ENCODE peak calls at places on chromosomes 16 and 17, in seven cellular contexts. X is lower leg skin, C is PC-9, U is IMR-90, Z is kidney glomerular epithelial cell, N is T-helper 17 cell, O is brain microvascular endothelial cell. Y is an unnamed sample.

GRCh38 chr16:87897563-87898505 is 28.5 kb upstream of the SLC7A5 start:
- DNase-seq in X (no peak), C (no peak), U (no peak), Z (no peak), N (no peak), O (no peak), Y (no peak)

GRCh38 chr17:65515959-65516948 is 45.2 kb downstream of the AXIN2 start:
- DNase-seq in X (no peak), C (no peak), U (peak; percentile 66), Z (no peak), N (no peak), O (no peak), Y (no peak)

GRCh38 chr17:78013683-78014467 is 55.4 kb downstream of the TNRC6C start:
- DNase-seq in X (peak; percentile 56), C (peak; percentile 37), U (peak; percentile 77), Z (peak; percentile 17), N (no peak), O (peak; percentile 65), Y (peak; percentile 50)

GRCh38 chr16:88803264-88803987 is at the start of gene CDT1:
- DNase-seq in X (peak; percentile 70), C (no peak), U (peak; percentile 69), Z (peak; percentile 32), N (peak; percentile 90), O (peak; percentile 22), Y (peak; percentile 86)

GRCh38 chr17:64202683-64203430 is 60.2 kb downstream of the TEX2 start:
- DNase-seq in X (no peak), C (peak; percentile 84), U (peak; percentile 82), Z (peak; percentile 59), N (no peak), O (peak; percentile 90), Y (no peak)

GRCh38 chr16:56102159-56102798 is 89.0 kb upstream of the GNAO1 start:
- DNase-seq in X (no peak), C (no peak), U (no peak), Z (no peak), N (no peak), O (no peak), Y (no peak)

GRCh38 chr17:70060415-70060814 is 14.6 kb upstream of the KCNJ16 start:
- DNase-seq in X (no peak), C (no peak), U (peak; percentile 45), Z (no peak), N (no peak), O (no peak), Y (no peak)

GRCh38 chr17:83186226-83186625 is 106.8 kb downstream of the METRNL start:
- DNase-seq in X (peak; percentile 12), C (no peak), U (no peak), Z (no peak), N (no peak), O (no peak), Y (no peak)

GRCh38 chr16:85398050-85398451 is 215.1 kb upstream of the GSE1 start:
- DNase-seq in X (no peak), C (no peak), U (no peak), Z (no peak), N (no peak), O (no peak), Y (no peak)

GRCh38 chr17:82664701-82665182 is 16.5 kb upstream of the WDR45B start:
- DNase-seq in X (no peak), C (no peak), U (no peak), Z (no peak), N (no peak), O (no peak), Y (no peak)

GRCh38 chr16:89949756-89950155 is 1.2 kb downstream of the DEF8 start:
- DNase-seq in X (no peak), C (no peak), U (no peak), Z (no peak), N (no peak), O (no peak), Y (no peak)

GRCh38 chr17:31736855-31737625 is 122.0 kb downstream of the COPRS start:
- DNase-seq in X (no peak), C (no peak), U (no peak), Z (no peak), N (no peak), O (no peak), Y (no peak)

GRCh38 chr17:47277921-47278320 is 24.3 kb downstream of the ITGB3 start:
- DNase-seq in X (no peak), C (no peak), U (peak; percentile 65), Z (no peak), N (no peak), O (no peak), Y (no peak)

GRCh38 chr16:66007717-66008116 is 358.8 kb upstream of the CDH5 start:
- DNase-seq in X (no peak), C (no peak), U (peak; percentile 93), Z (no peak), N (no peak), O (peak; percentile 91), Y (no peak)

GRCh38 chr16:9206156-9206555 is 114.7 kb downstream of the HAPSTR1 start:
- DNase-seq in X (no peak), C (no peak), U (no peak), Z (no peak), N (no peak), O (no peak), Y (no peak)

GRCh38 chr17:43543771-43544575 is 2.2 kb downstream of the ETV4 start:
- DNase-seq in X (no peak), C (peak; percentile 49), U (no peak), Z (no peak), N (no peak), O (no peak), Y (no peak)

GRCh38 chr17:74160656-74161500 is 42.6 kb upstream of the RPL38 start:
- DNase-seq in X (no peak), C (no peak), U (no peak), Z (no peak), N (no peak), O (no peak), Y (no peak)

GRCh38 chr17:12959441-12959840 is 58.4 kb downstream of the ELAC2 start:
- DNase-seq in X (no peak), C (no peak), U (peak; percentile 69), Z (peak; percentile 88), N (no peak), O (peak; percentile 27), Y (no peak)

GRCh38 chr17:68449021-68449739 is 8.1 kb downstream of the WIPI1 start:
- DNase-seq in X (no peak), C (no peak), U (no peak), Z (no peak), N (no peak), O (no peak), Y (no peak)

GRCh38 chr17:76405967-76406647 is 21.7 kb downstream of the SPHK1 start:
- DNase-seq in X (no peak), C (no peak), U (peak; percentile 35), Z (no peak), N (no peak), O (no peak), Y (no peak)

GRCh38 chr17:82449136-82449882 is 1.2 kb downstream of the CYBC1 start:
- DNase-seq in X (no peak), C (no peak), U (no peak), Z (no peak), N (peak; percentile 42), O (no peak), Y (peak; percentile 84)

GRCh38 chr17:1561420-1562177 is 993 bp downstream of the PITPNA start:
- DNase-seq in X (no peak), C (no peak), U (no peak), Z (no peak), N (peak; percentile 40), O (no peak), Y (peak; percentile 30)

GRCh38 chr17:28916302-28916934 is 13.5 kb upstream of the DHRS13 start:
- DNase-seq in X (no peak), C (no peak), U (peak; percentile 43), Z (peak; percentile 14), N (no peak), O (no peak), Y (peak; percentile 32)

GRCh38 chr16:57770361-57770760 is 31.9 kb downstream of the KIFC3 start:
- DNase-seq in X (no peak), C (no peak), U (no peak), Z (no peak), N (no peak), O (no peak), Y (no peak)

Y was measured in immature natural killer cell.